ENCODE peak calls at places on chromosomes 5 and 9, in ten cellular contexts. H is HAP-1, R is HS-5, G is right cardiac atrium, J is uterus, I is A549, T is hypothalamus, Y is NCI-H2081 treated with DMSO at 0.1 percent for 48 hours, W is lung microvascular endothelial cell, V is putamen. F is an unnamed sample.

GRCh38 chr9:33318781-33319180 is 28.5 kb downstream of the NFX1 start:
- DNase-seq in H (no peak), R (no peak), G (no peak), J (no peak), I (no peak), T (no peak), Y (no peak), W (no peak), V (no peak), F (no peak)

GRCh38 chr9:87665516-87665915 is 60.4 kb upstream of the CTSL start:
- DNase-seq in H (no peak), R (no peak), G (no peak), J (no peak), I (no peak), T (no peak), Y (no peak), W (no peak), V (no peak), F (no peak)

GRCh38 chr5:84635235-84636055 is 250.8 kb upstream of the EDIL3 start:
- DNase-seq in H (no peak), R (no peak), G (peak; percentile 49), J (no peak), I (no peak), T (no peak), Y (no peak), W (no peak), V (no peak), F (no peak)

GRCh38 chr5:146753618-146754123 is 124.9 kb downstream of the PPP2R2B start:
- DNase-seq in H (no peak), R (no peak), G (no peak), J (no peak), I (no peak), T (no peak), Y (no peak), W (no peak), V (no peak), F (no peak)

GRCh38 chr9:85112376-85112775 is 442.8 kb downstream of the NTRK2 start:
- DNase-seq in H (no peak), R (no peak), G (no peak), J (no peak), I (no peak), T (no peak), Y (no peak), W (no peak), V (no peak), F (no peak)

GRCh38 chr5:64206653-64207052 is 41.0 kb downstream of the RNF180 start:
- DNase-seq in H (no peak), R (no peak), G (no peak), J (no peak), I (no peak), T (no peak), Y (no peak), W (no peak), V (no peak), F (no peak)

GRCh38 chr9:123679330-123679987 is 250.5 kb downstream of the DENND1A start:
- DNase-seq in H (no peak), R (no peak), G (no peak), J (no peak), I (no peak), T (no peak), Y (no peak), W (no peak), V (no peak), F (no peak)

GRCh38 chr5:6812091-6812490 is 98.9 kb downstream of the TENT4A start:
- DNase-seq in H (no peak), R (no peak), G (no peak), J (no peak), I (no peak), T (no peak), Y (no peak), W (no peak), V (no peak), F (no peak)

GRCh38 chr5:111478266-111478665 is 34.1 kb downstream of the STARD4 start:
- DNase-seq in H (no peak), R (no peak), G (no peak), J (no peak), I (no peak), T (no peak), Y (no peak), W (no peak), V (no peak), F (no peak)

GRCh38 chr5:68258531-68258930 is 43.0 kb downstream of the PIK3R1 start:
- DNase-seq in H (no peak), R (no peak), G (no peak), J (no peak), I (no peak), T (no peak), Y (no peak), W (no peak), V (no peak), F (no peak)

GRCh38 chr9:129945314-129945713 is 97.7 kb downstream of the FNBP1 start:
- DNase-seq in H (no peak), R (no peak), G (no peak), J (no peak), I (no peak), T (no peak), Y (no peak), W (no peak), V (no peak), F (no peak)

GRCh38 chr5:4941957-4942830 is 197.9 kb upstream of the ADAMTS16 start:
- DNase-seq in H (peak; percentile 36), R (no peak), G (peak; percentile 65), J (peak; percentile 21), I (no peak), T (no peak), Y (no peak), W (no peak), V (no peak), F (no peak)

GRCh38 chr9:124082622-124083021 is 71.1 kb downstream of the LHX2 start:
- DNase-seq in H (no peak), R (no peak), G (no peak), J (no peak), I (no peak), T (no peak), Y (no peak), W (no peak), V (no peak), F (no peak)

GRCh38 chr5:1515311-1515920 is 8.3 kb downstream of the LPCAT1 start:
- DNase-seq in H (peak; percentile 5), R (no peak), G (peak; percentile 57), J (peak; percentile 10), I (no peak), T (no peak), Y (no peak), W (no peak), V (no peak), F (no peak)

GRCh38 chr5:2780421-2781171 is 29.1 kb upstream of the IRX2 start:
- DNase-seq in H (no peak), R (no peak), G (no peak), J (no peak), I (no peak), T (no peak), Y (no peak), W (no peak), V (no peak), F (no peak)

GRCh38 chr9:97803167-97804058 is 49.6 kb upstream of the FOXE1 start:
- DNase-seq in H (peak; percentile 78), R (no peak), G (peak; percentile 92), J (peak; percentile 53), I (peak; percentile 79), T (peak; percentile 29), Y (peak; percentile 37), W (peak; percentile 49), V (peak; percentile 70), F (peak; percentile 87)

GRCh38 chr9:130858734-130859705 is 24.0 kb downstream of the ABL1 start:
- DNase-seq in H (no peak), R (no peak), G (no peak), J (no peak), I (no peak), T (no peak), Y (no peak), W (no peak), V (no peak), F (no peak)

GRCh38 chr9:19127881-19128719 is 808 bp upstream of the PLIN2 start:
- DNase-seq in H (no peak), R (no peak), G (peak; percentile 73), J (peak; percentile 44), I (peak; percentile 29), T (no peak), Y (no peak), W (peak; percentile 56), V (no peak), F (no peak)